ENCODE peak calls at places on chromosomes 11 and 22, in six cellular contexts. I is left lung, Y is EH, U is thoracic aorta, C is skeletal muscle cell, L is hippocampal formation. B is an unnamed sample.

GRCh38 chr11:69089258-69089657 is 40.5 kb downstream of the TPCN2 start:
- DNase-seq in I (peak; percentile 69), Y (peak; percentile 89), U (no peak), C (peak; percentile 56), L (no peak), B (no peak)

GRCh38 chr11:129117595-129118350 is 74.4 kb downstream of the ARHGAP32 start:
- DNase-seq in I (no peak), Y (peak; percentile 72), U (no peak), C (peak; percentile 38), L (peak; percentile 20), B (no peak)

GRCh38 chr22:20836987-20837823 is 21.4 kb downstream of the PI4KA start:
- DNase-seq in I (no peak), Y (no peak), U (no peak), C (no peak), L (no peak), B (no peak)

GRCh38 chr11:101860694-101861371 is 54.0 kb upstream of the CEP126 start:
- DNase-seq in I (no peak), Y (peak; percentile 75), U (no peak), C (peak; percentile 36), L (no peak), B (no peak)

GRCh38 chr11:133945087-133945974 is 11.4 kb downstream of the IGSF9B start:
- DNase-seq in I (peak; percentile 60), Y (peak; percentile 12), U (no peak), C (no peak), L (no peak), B (no peak)

GRCh38 chr11:119460582-119460981 is 37.6 kb upstream of the THY1 start:
- DNase-seq in I (no peak), Y (peak; percentile 70), U (no peak), C (peak; percentile 91), L (no peak), B (no peak)

GRCh38 chr22:37728620-37729019 is 31.8 kb downstream of the TRIOBP start:
- DNase-seq in I (no peak), Y (no peak), U (no peak), C (no peak), L (no peak), B (no peak)

GRCh38 chr22:27990879-27991278 is 71.8 kb upstream of the PITPNB start:
- DNase-seq in I (no peak), Y (peak; percentile 10), U (no peak), C (no peak), L (no peak), B (peak; percentile 46)

GRCh38 chr11:45383229-45383628 is 97.1 kb upstream of the SYT13 start:
- DNase-seq in I (no peak), Y (peak; percentile 55), U (no peak), C (no peak), L (no peak), B (no peak)

GRCh38 chr11:117814766-117815261 is 9.7 kb downstream of the FXYD2 start:
- DNase-seq in I (peak; percentile 82), Y (peak; percentile 8), U (no peak), C (no peak), L (peak; percentile 36), B (peak; percentile 82)

GRCh38 chr11:44823920-44824704 is 97.3 kb downstream of the TSPAN18 start:
- DNase-seq in I (peak; percentile 37), Y (no peak), U (no peak), C (no peak), L (no peak), B (no peak)

GRCh38 chr11:6387811-6388599 is 2.3 kb upstream of the SMPD1 start:
- DNase-seq in I (no peak), Y (peak; percentile 55), U (no peak), C (no peak), L (no peak), B (no peak)

GRCh38 chr22:46087816-46088277 is 62.5 kb upstream of the PPARA start:
- DNase-seq in I (peak; percentile 86), Y (peak; percentile 94), U (peak; percentile 66), C (peak; percentile 66), L (peak; percentile 97), B (peak; percentile 80)

GRCh38 chr11:9838961-9839360 is 175.1 kb downstream of the SWAP70 start:
- DNase-seq in I (no peak), Y (peak; percentile 62), U (no peak), C (no peak), L (no peak), B (no peak)

GRCh38 chr11:13068211-13068610 is 59.1 kb downstream of the RASSF10 start:
- DNase-seq in I (no peak), Y (no peak), U (no peak), C (no peak), L (no peak), B (no peak)

GRCh38 chr22:22853713-22854112 is 33.9 kb upstream of the IGLL5 start:
- DNase-seq in I (no peak), Y (no peak), U (no peak), C (no peak), L (no peak), B (no peak)

GRCh38 chr11:15653191-15653590 is 538.5 kb downstream of the INSC start:
- DNase-seq in I (no peak), Y (no peak), U (no peak), C (no peak), L (no peak), B (no peak)

GRCh38 chr11:75562048-75562835 is at the start of gene SERPINH1:
- DNase-seq in I (peak; percentile 92), Y (peak; percentile 96), U (peak; percentile 52), C (peak; percentile 65), L (peak; percentile 59), B (peak; percentile 91)

GRCh38 chr11:66880484-66881211 is 23.8 kb downstream of the LRFN4 start:
- DNase-seq in I (no peak), Y (no peak), U (no peak), C (no peak), L (peak; percentile 49), B (no peak)

GRCh38 chr11:108983621-108984020 is 318.8 kb downstream of the DDX10 start:
- DNase-seq in I (no peak), Y (peak; percentile 32), U (no peak), C (no peak), L (no peak), B (no peak)